ENCODE peak calls at places on chromosomes 2 and 18, in four cellular contexts. V is activated gamma-delta T cell treated with Interleukin-2 at 50 U/mL for 16 hours, B is NCI-H774, F is COR-L47. K is an unnamed sample.

GRCh38 chr2:219684721-219685689 is 57.6 kb downstream of the SLC4A3 start:
- DNase-seq in V (no peak), B (peak), F (peak), K (peak)

GRCh38 chr2:230746213-230746612 is 33.6 kb downstream of the CAB39 start:
- DNase-seq in V (no peak), B (no peak), F (no peak), K (no peak)

GRCh38 chr2:199434555-199434954 is 23.2 kb downstream of the SATB2 start:
- DNase-seq in V (no peak), B (no peak), F (no peak), K (no peak)

GRCh38 chr18:59810183-59810582 is 89.6 kb upstream of the PMAIP1 start:
- DNase-seq in V (no peak), B (no peak), F (no peak), K (no peak)

GRCh38 chr2:217822296-217823252 is 180.2 kb downstream of the TNS1 start:
- DNase-seq in V (no peak), B (no peak), F (no peak), K (no peak)

GRCh38 chr2:132824716-132825115 is 154.7 kb upstream of the LYPD1 start:
- DNase-seq in V (no peak), B (no peak), F (no peak), K (no peak)

GRCh38 chr2:160506371-160507045 is 12.9 kb upstream of the RBMS1 start:
- DNase-seq in V (no peak), B (no peak), F (no peak), K (no peak)

GRCh38 chr2:168851674-168852320 is 38.4 kb downstream of the SPC25 start:
- DNase-seq in V (no peak), B (no peak), F (peak), K (no peak)

GRCh38 chr18:36786686-36787085 is 42.1 kb downstream of the TPGS2 start:
- DNase-seq in V (no peak), B (no peak), F (no peak), K (no peak)

GRCh38 chr2:30234180-30234971 is 3.0 kb downstream of the LBH start:
- DNase-seq in V (peak), B (no peak), F (no peak), K (no peak)

GRCh38 chr2:238701066-238701906 is 146.6 kb upstream of the TWIST2 start:
- DNase-seq in V (no peak), B (no peak), F (no peak), K (no peak)

GRCh38 chr2:30425326-30425725 is 21.7 kb upstream of the LCLAT1 start:
- DNase-seq in V (no peak), B (no peak), F (no peak), K (no peak)

GRCh38 chr2:23684540-23685176 is 242.3 kb downstream of the ATAD2B start:
- DNase-seq in V (no peak), B (no peak), F (no peak), K (no peak)

GRCh38 chr2:104078431-104079157 is 775.3 kb upstream of the POU3F3 start:
- DNase-seq in V (no peak), B (no peak), F (no peak), K (no peak)

GRCh38 chr2:25078171-25079049 is 36.5 kb downstream of the EFR3B start:
- DNase-seq in V (no peak), B (peak), F (peak), K (no peak)

GRCh38 chr2:108548221-108549003 is 14.1 kb downstream of the LIMS1 start:
- DNase-seq in V (no peak), B (no peak), F (no peak), K (no peak)

GRCh38 chr2:149098722-149099121 is 60.2 kb downstream of the LYPD6B start:
- DNase-seq in V (no peak), B (peak), F (no peak), K (no peak)

GRCh38 chr18:22641973-22642372 is 224.3 kb upstream of the CTAGE1 start:
- DNase-seq in V (no peak), B (no peak), F (no peak), K (no peak)

GRCh38 chr2:152126664-152127063 is 27.8 kb upstream of the CACNB4 start:
- DNase-seq in V (no peak), B (no peak), F (no peak), K (no peak)

GRCh38 chr2:82675186-82675585 is 1783.9 kb downstream of the SUCLG1 start:
- DNase-seq in V (no peak), B (no peak), F (no peak), K (no peak)

GRCh38 chr2:73776869-73777519 is 2.9 kb downstream of the DUSP11 start:
- DNase-seq in V (no peak), B (no peak), F (no peak), K (no peak)

GRCh38 chr2:219155054-219155644 is 5.5 kb downstream of the NHEJ1 start:
- DNase-seq in V (peak), B (peak), F (peak), K (peak)

GRCh38 chr2:85886585-85886984 is 2.2 kb downstream of the ST3GAL5 start:
- DNase-seq in V (peak), B (no peak), F (no peak), K (no peak)

GRCh38 chr18:78242307-78242643 is 737.3 kb upstream of the SALL3 start:
- DNase-seq in V (no peak), B (peak), F (peak), K (no peak)

GRCh38 chr2:241553512-241553830 is 5.1 kb upstream of the BOK start:
- DNase-seq in V (no peak), B (no peak), F (no peak), K (no peak)

GRCh38 chr2:223591596-223591995 is 10.6 kb downstream of the SCG2 start:
- DNase-seq in V (no peak), B (peak), F (peak), K (no peak)

GRCh38 chr2:15986068-15986560 is 45.8 kb downstream of the MYCN start:
- DNase-seq in V (no peak), B (no peak), F (no peak), K (no peak)

GRCh38 chr2:229869226-229869625 is 52.6 kb downstream of the TRIP12 start:
- DNase-seq in V (no peak), B (peak), F (no peak), K (no peak)

GRCh38 chr2:133674433-133675331 is 106.4 kb upstream of the NCKAP5 start:
- DNase-seq in V (no peak), B (peak), F (peak), K (no peak)

GRCh38 chr2:236863729-236864126 is 222.0 kb upstream of the COPS8 start:
- DNase-seq in V (no peak), B (no peak), F (no peak), K (no peak)

GRCh38 chr2:1584051-1584531 is 160.2 kb downstream of the PXDN start:
- DNase-seq in V (no peak), B (no peak), F (no peak), K (no peak)

GRCh38 chr18:12307871-12308385 is at the start of gene TUBB6:
- DNase-seq in V (no peak), B (peak), F (peak), K (no peak)

GRCh38 chr18:48151421-48152095 is 221.1 kb upstream of the SMAD2 start:
- DNase-seq in V (no peak), B (no peak), F (no peak), K (no peak)